ENCODE peak calls at places on chromosomes 4 and X, in nine cellular contexts. One of them, this sample, is unnamed.

GRCh38 chrX:55524487-55524886 is 34.8 kb upstream of the USP51 start:
- DNase-seq in psoas muscle: no peak
- DNase-seq in stromal cell of bone marrow: no peak
- DNase-seq in T-helper 1 cell: no peak
- DNase-seq in COR-L47: no peak
- DNase-seq in NB4: peak
- DNase-seq in amygdala: no peak
- DNase-seq in activated CD4-positive, alpha-beta T cell treated with anti-CD3 and anti-CD28 coated beads, Interleukin-2, amount 10 ng/mL, durations not matched to agents 7 days and 5 days: no peak
- DNase-seq in AG08395: no peak
- DNase-seq in this sample: no peak

GRCh38 chr4:189763573-189763972 is 177.1 kb upstream of the FRG1 start:
- DNase-seq in psoas muscle: no peak
- DNase-seq in COR-L47: no peak
- DNase-seq in AG08395: no peak
- DNase-seq in amygdala: no peak
- DNase-seq in NB4: no peak
- DNase-seq in T-helper 1 cell: no peak
- DNase-seq in stromal cell of bone marrow: no peak
- DNase-seq in activated CD4-positive, alpha-beta T cell treated with anti-CD3 and anti-CD28 coated beads, Interleukin-2, amount 10 ng/mL, durations not matched to agents 7 days and 5 days: no peak
- DNase-seq in this sample: no peak

GRCh38 chr4:126678608-126679007 is 954.1 kb upstream of the INTU start:
- DNase-seq in NB4: no peak
- DNase-seq in T-helper 1 cell: no peak
- DNase-seq in activated CD4-positive, alpha-beta T cell treated with anti-CD3 and anti-CD28 coated beads, Interleukin-2, amount 10 ng/mL, durations not matched to agents 7 days and 5 days: no peak
- DNase-seq in psoas muscle: no peak
- DNase-seq in COR-L47: peak
- DNase-seq in AG08395: no peak
- DNase-seq in stromal cell of bone marrow: no peak
- DNase-seq in amygdala: no peak
- DNase-seq in this sample: no peak

GRCh38 chr4:2136736-2137135 is 77.6 kb downstream of the NAT8L start:
- DNase-seq in stromal cell of bone marrow: no peak
- DNase-seq in amygdala: no peak
- DNase-seq in COR-L47: peak
- DNase-seq in T-helper 1 cell: no peak
- DNase-seq in psoas muscle: no peak
- DNase-seq in NB4: no peak
- DNase-seq in AG08395: no peak
- DNase-seq in activated CD4-positive, alpha-beta T cell treated with anti-CD3 and anti-CD28 coated beads, Interleukin-2, amount 10 ng/mL, durations not matched to agents 7 days and 5 days: no peak
- DNase-seq in this sample: no peak

GRCh38 chr4:141467225-141467624 is 169.2 kb upstream of the IL15 start:
- DNase-seq in NB4: no peak
- DNase-seq in activated CD4-positive, alpha-beta T cell treated with anti-CD3 and anti-CD28 coated beads, Interleukin-2, amount 10 ng/mL, durations not matched to agents 7 days and 5 days: no peak
- DNase-seq in COR-L47: no peak
- DNase-seq in T-helper 1 cell: no peak
- DNase-seq in AG08395: no peak
- DNase-seq in psoas muscle: no peak
- DNase-seq in stromal cell of bone marrow: no peak
- DNase-seq in amygdala: no peak
- DNase-seq in this sample: no peak

GRCh38 chr4:102610007-102610406 is 108.8 kb downstream of the NFKB1 start:
- DNase-seq in amygdala: no peak
- DNase-seq in T-helper 1 cell: no peak
- DNase-seq in COR-L47: no peak
- DNase-seq in NB4: peak
- DNase-seq in activated CD4-positive, alpha-beta T cell treated with anti-CD3 and anti-CD28 coated beads, Interleukin-2, amount 10 ng/mL, durations not matched to agents 7 days and 5 days: no peak
- DNase-seq in stromal cell of bone marrow: no peak
- DNase-seq in psoas muscle: no peak
- DNase-seq in AG08395: no peak
- DNase-seq in this sample: peak

GRCh38 chrX:115058276-115058675 is 40.9 kb upstream of the IL13RA2 start:
- DNase-seq in T-helper 1 cell: no peak
- DNase-seq in psoas muscle: no peak
- DNase-seq in COR-L47: no peak
- DNase-seq in activated CD4-positive, alpha-beta T cell treated with anti-CD3 and anti-CD28 coated beads, Interleukin-2, amount 10 ng/mL, durations not matched to agents 7 days and 5 days: no peak
- DNase-seq in amygdala: no peak
- DNase-seq in NB4: no peak
- DNase-seq in AG08395: peak
- DNase-seq in stromal cell of bone marrow: peak
- DNase-seq in this sample: no peak

GRCh38 chr4:164748375-164748774 is 5.6 kb upstream of the SMIM31 start:
- DNase-seq in T-helper 1 cell: no peak
- DNase-seq in activated CD4-positive, alpha-beta T cell treated with anti-CD3 and anti-CD28 coated beads, Interleukin-2, amount 10 ng/mL, durations not matched to agents 7 days and 5 days: no peak
- DNase-seq in psoas muscle: no peak
- DNase-seq in COR-L47: no peak
- DNase-seq in amygdala: no peak
- DNase-seq in NB4: peak
- DNase-seq in AG08395: peak
- DNase-seq in stromal cell of bone marrow: peak
- DNase-seq in this sample: peak

GRCh38 chr4:94036964-94037363 is 170.7 kb upstream of the SMARCAD1 start:
- DNase-seq in psoas muscle: no peak
- DNase-seq in T-helper 1 cell: no peak
- DNase-seq in activated CD4-positive, alpha-beta T cell treated with anti-CD3 and anti-CD28 coated beads, Interleukin-2, amount 10 ng/mL, durations not matched to agents 7 days and 5 days: no peak
- DNase-seq in amygdala: no peak
- DNase-seq in AG08395: no peak
- DNase-seq in COR-L47: no peak
- DNase-seq in NB4: peak
- DNase-seq in stromal cell of bone marrow: no peak
- DNase-seq in this sample: no peak

GRCh38 chr4:7424553-7425111 is 10.1 kb downstream of the PSAPL1 start:
- DNase-seq in AG08395: no peak
- DNase-seq in NB4: no peak
- DNase-seq in T-helper 1 cell: no peak
- DNase-seq in stromal cell of bone marrow: no peak
- DNase-seq in activated CD4-positive, alpha-beta T cell treated with anti-CD3 and anti-CD28 coated beads, Interleukin-2, amount 10 ng/mL, durations not matched to agents 7 days and 5 days: no peak
- DNase-seq in COR-L47: no peak
- DNase-seq in amygdala: no peak
- DNase-seq in psoas muscle: peak
- DNase-seq in this sample: no peak

GRCh38 chrX:13147758-13148157 is 103.3 kb upstream of the FAM9C start:
- DNase-seq in activated CD4-positive, alpha-beta T cell treated with anti-CD3 and anti-CD28 coated beads, Interleukin-2, amount 10 ng/mL, durations not matched to agents 7 days and 5 days: no peak
- DNase-seq in stromal cell of bone marrow: no peak
- DNase-seq in T-helper 1 cell: no peak
- DNase-seq in AG08395: no peak
- DNase-seq in NB4: no peak
- DNase-seq in amygdala: no peak
- DNase-seq in psoas muscle: no peak
- DNase-seq in COR-L47: no peak
- DNase-seq in this sample: no peak

GRCh38 chr4:15325987-15326386 is 101.8 kb upstream of the C1QTNF7 start:
- DNase-seq in amygdala: no peak
- DNase-seq in T-helper 1 cell: no peak
- DNase-seq in psoas muscle: no peak
- DNase-seq in NB4: no peak
- DNase-seq in stromal cell of bone marrow: no peak
- DNase-seq in COR-L47: no peak
- DNase-seq in AG08395: no peak
- DNase-seq in activated CD4-positive, alpha-beta T cell treated with anti-CD3 and anti-CD28 coated beads, Interleukin-2, amount 10 ng/mL, durations not matched to agents 7 days and 5 days: no peak
- DNase-seq in this sample: no peak